ENCODE peak calls at places on chromosomes 12 and 14, in six cellular contexts. F is A549, C is K562, Z is GM12878, J is IMR-90, Y is HepG2. V is an unnamed sample.

GRCh38 chr14:56002876-56003625 is 115.2 kb upstream of the PELI2 start:
- DNase-seq in F (no peak), C (no peak), Z (peak), J (no peak), Y (no peak), V (no peak)

GRCh38 chr12:85708775-85709174 is 127.4 kb downstream of the RASSF9 start:
- DNase-seq in F (no peak), C (no peak), Z (no peak), J (no peak), Y (no peak), V (no peak)

GRCh38 chr12:96698965-96699364 is 208.1 kb upstream of the NEDD1 start:
- DNase-seq in F (peak), C (no peak), Z (no peak), J (no peak), Y (no peak), V (no peak)

GRCh38 chr12:20865873-20866272 is 55.4 kb downstream of the SLCO1B3 start:
- DNase-seq in F (no peak), C (no peak), Z (no peak), J (no peak), Y (no peak), V (no peak)

GRCh38 chr12:79566452-79566851 is 124.3 kb downstream of the PAWR start:
- DNase-seq in F (no peak), C (no peak), Z (no peak), J (peak), Y (peak), V (no peak)

GRCh38 chr14:88170333-88170732 is 152.7 kb downstream of the KCNK10 start:
- DNase-seq in F (no peak), C (no peak), Z (no peak), J (no peak), Y (peak), V (no peak)

GRCh38 chr12:87618199-87618598 is 411.0 kb downstream of the C12orf50 start:
- DNase-seq in F (no peak), C (no peak), Z (no peak), J (no peak), Y (no peak), V (no peak)

GRCh38 chr12:44654641-44655625 is 221.2 kb downstream of the NELL2 start:
- DNase-seq in F (no peak), C (no peak), Z (no peak), J (no peak), Y (no peak), V (no peak)

GRCh38 chr14:58362798-58363412 is 32.8 kb upstream of the TOMM20L start:
- DNase-seq in F (peak), C (peak), Z (no peak), J (peak), Y (peak), V (peak)

GRCh38 chr12:40693503-40693863 is 1.2 kb downstream of the CNTN1 start:
- DNase-seq in F (peak), C (no peak), Z (no peak), J (no peak), Y (no peak), V (peak)

GRCh38 chr12:3520711-3521110 is 29.7 kb downstream of the PRMT8 start:
- DNase-seq in F (no peak), C (no peak), Z (no peak), J (no peak), Y (no peak), V (no peak)

GRCh38 chr14:74739293-74740030 is 23.7 kb upstream of the YLPM1 start:
- DNase-seq in F (peak), C (no peak), Z (no peak), J (peak), Y (no peak), V (no peak)

GRCh38 chr14:106185837-106186233 is 659.5 kb downstream of the TMEM121 start:
- DNase-seq in F (no peak), C (no peak), Z (no peak), J (no peak), Y (no peak), V (no peak)

GRCh38 chr14:60339571-60339970 is 90.5 kb downstream of the PPM1A start:
- DNase-seq in F (no peak), C (no peak), Z (no peak), J (no peak), Y (no peak), V (no peak)

GRCh38 chr14:61965030-61965745 is 203.0 kb downstream of the SNAPC1 start:
- DNase-seq in F (peak), C (no peak), Z (no peak), J (peak), Y (peak), V (no peak)

GRCh38 chr12:24625103-24625502 is 323.8 kb downstream of the BCAT1 start:
- DNase-seq in F (no peak), C (no peak), Z (no peak), J (no peak), Y (no peak), V (no peak)

GRCh38 chr12:45989857-45990467 is 412 bp downstream of the SCAF11 start:
- DNase-seq in F (peak), C (peak), Z (no peak), J (peak), Y (peak), V (peak)

GRCh38 chr14:104114421-104115130 is 23.8 kb upstream of the KIF26A start:
- DNase-seq in F (no peak), C (no peak), Z (no peak), J (no peak), Y (no peak), V (no peak)

GRCh38 chr12:67453181-67453580 is 184.0 kb downstream of the CAND1 start:
- DNase-seq in F (no peak), C (no peak), Z (no peak), J (no peak), Y (no peak), V (no peak)

GRCh38 chr12:26100966-26101744 is 23.7 kb downstream of the BHLHE41 start:
- DNase-seq in F (no peak), C (no peak), Z (no peak), J (no peak), Y (no peak), V (no peak)

GRCh38 chr14:56633544-56633943 is 53.9 kb downstream of the TMEM260 start:
- DNase-seq in F (no peak), C (no peak), Z (no peak), J (peak), Y (no peak), V (no peak)

GRCh38 chr12:41407240-41407799 is 219.2 kb downstream of the PDZRN4 start:
- DNase-seq in F (no peak), C (no peak), Z (no peak), J (no peak), Y (no peak), V (no peak)

GRCh38 chr14:37650356-37651037 is 55.1 kb downstream of the TTC6 start:
- DNase-seq in F (no peak), C (no peak), Z (no peak), J (peak), Y (peak), V (no peak)

GRCh38 chr12:55730447-55730820 is 1.6 kb upstream of the CD63 start:
- DNase-seq in F (no peak), C (no peak), Z (no peak), J (no peak), Y (no peak), V (no peak)

GRCh38 chr14:23322568-23323517 is 1.6 kb downstream of the PABPN1 start:
- DNase-seq in F (no peak), C (no peak), Z (no peak), J (no peak), Y (no peak), V (no peak)

GRCh38 chr14:61631044-61631692 is 64.1 kb upstream of the HIF1A start:
- DNase-seq in F (no peak), C (no peak), Z (no peak), J (no peak), Y (no peak), V (no peak)

GRCh38 chr12:41795910-41796309 is 348.8 kb downstream of the GXYLT1 start:
- DNase-seq in F (peak), C (no peak), Z (no peak), J (no peak), Y (no peak), V (peak)

GRCh38 chr12:645563-646071 is 17.6 kb downstream of the NINJ2 start:
- DNase-seq in F (peak), C (no peak), Z (no peak), J (peak), Y (peak), V (no peak)

GRCh38 chr12:64088431-64089349 is 133.4 kb downstream of the KICS2 start:
- DNase-seq in F (peak), C (no peak), Z (no peak), J (peak), Y (peak), V (peak)

GRCh38 chr14:61608245-61609142 is 86.8 kb upstream of the HIF1A start:
- DNase-seq in F (no peak), C (no peak), Z (no peak), J (peak), Y (peak), V (no peak)

GRCh38 chr14:105856676-105857222 is 330.4 kb downstream of the TMEM121 start:
- DNase-seq in F (no peak), C (no peak), Z (no peak), J (no peak), Y (no peak), V (no peak)

GRCh38 chr12:65612440-65612839 is 211.8 kb upstream of the HMGA2 start:
- DNase-seq in F (no peak), C (no peak), Z (no peak), J (no peak), Y (no peak), V (no peak)

GRCh38 chr14:80988742-80989429 is 33.5 kb downstream of the TSHR start:
- DNase-seq in F (no peak), C (no peak), Z (no peak), J (peak), Y (no peak), V (no peak)

GRCh38 chr12:32561931-32562341 is 117.2 kb upstream of the DNM1L start:
- DNase-seq in F (no peak), C (no peak), Z (no peak), J (no peak), Y (peak), V (no peak)

GRCh38 chr12:111429760-111430417 is 24.2 kb downstream of the SH2B3 start:
- DNase-seq in F (no peak), C (no peak), Z (no peak), J (no peak), Y (no peak), V (no peak)

DNA sequence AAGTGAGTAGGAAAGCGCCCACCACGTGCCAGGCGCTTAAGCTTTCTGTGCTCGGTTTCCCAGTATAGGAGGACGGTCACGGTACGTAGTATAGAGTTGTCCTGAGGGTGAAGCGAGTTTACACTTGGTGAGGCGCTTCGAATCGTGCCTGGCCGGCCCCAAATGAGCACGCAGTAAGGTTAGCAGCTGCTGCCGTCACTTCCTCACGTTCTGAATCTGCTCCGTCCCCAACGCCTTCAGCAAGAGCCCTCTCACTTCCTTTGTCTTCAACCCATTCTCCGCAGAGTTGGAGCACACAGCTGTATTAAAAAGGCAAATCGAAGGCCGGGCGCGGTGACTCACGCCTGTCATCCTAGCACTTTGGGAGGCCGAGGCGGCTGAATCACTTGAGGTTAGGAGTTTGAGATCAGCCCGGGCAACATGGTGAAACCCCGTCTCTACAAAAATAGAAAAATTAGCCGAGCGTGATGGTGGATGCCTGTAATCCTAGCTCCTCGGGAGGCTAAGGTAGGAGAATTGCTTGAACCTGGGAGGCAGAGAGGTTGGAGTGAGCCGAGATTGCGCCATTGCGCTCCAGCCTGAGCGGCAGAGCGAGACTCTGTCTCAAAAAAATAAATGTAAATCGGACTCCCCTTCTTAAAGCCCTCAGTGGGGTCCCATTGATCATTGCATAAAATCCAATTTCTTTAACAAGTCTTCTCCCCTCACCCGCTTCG is 725 bp downstream of the TDP1 start:
- DNase-seq in F (peak), C (no peak), Z (peak), J (peak), Y (peak), V (peak)
- TF ChIP-seq BHLHE40 in F (no peak), C (no peak), Z (peak), J (peak), Y (no peak), V (no peak)

GRCh38 chr12:11561416-11561815 is 88.1 kb upstream of the ETV6 start:
- DNase-seq in F (no peak), C (no peak), Z (no peak), J (no peak), Y (no peak), V (no peak)
- TF ChIP-seq BHLHE40 in F (no peak), C (no peak), Z (no peak), J (no peak), Y (no peak), V (no peak)

GRCh38 chr12:57846577-57847319 is at the start of gene CTDSP2:
- DNase-seq in F (peak), C (peak), Z (peak), J (peak), Y (peak), V (peak)

GRCh38 chr12:57845478-57846284 is 848 bp downstream of the CTDSP2 start:
- DNase-seq in F (peak), C (peak), Z (no peak), J (no peak), Y (peak), V (peak)

GRCh38 chr12:57846285-57846576 is 298 bp downstream of the CTDSP2 start:
- DNase-seq in F (no peak), C (no peak), Z (no peak), J (no peak), Y (no peak), V (no peak)

GRCh38 chr12:57842342-57843294 is 3.9 kb downstream of the CTDSP2 start:
- DNase-seq in F (no peak), C (no peak), Z (no peak), J (peak), Y (no peak), V (peak)

DNA sequence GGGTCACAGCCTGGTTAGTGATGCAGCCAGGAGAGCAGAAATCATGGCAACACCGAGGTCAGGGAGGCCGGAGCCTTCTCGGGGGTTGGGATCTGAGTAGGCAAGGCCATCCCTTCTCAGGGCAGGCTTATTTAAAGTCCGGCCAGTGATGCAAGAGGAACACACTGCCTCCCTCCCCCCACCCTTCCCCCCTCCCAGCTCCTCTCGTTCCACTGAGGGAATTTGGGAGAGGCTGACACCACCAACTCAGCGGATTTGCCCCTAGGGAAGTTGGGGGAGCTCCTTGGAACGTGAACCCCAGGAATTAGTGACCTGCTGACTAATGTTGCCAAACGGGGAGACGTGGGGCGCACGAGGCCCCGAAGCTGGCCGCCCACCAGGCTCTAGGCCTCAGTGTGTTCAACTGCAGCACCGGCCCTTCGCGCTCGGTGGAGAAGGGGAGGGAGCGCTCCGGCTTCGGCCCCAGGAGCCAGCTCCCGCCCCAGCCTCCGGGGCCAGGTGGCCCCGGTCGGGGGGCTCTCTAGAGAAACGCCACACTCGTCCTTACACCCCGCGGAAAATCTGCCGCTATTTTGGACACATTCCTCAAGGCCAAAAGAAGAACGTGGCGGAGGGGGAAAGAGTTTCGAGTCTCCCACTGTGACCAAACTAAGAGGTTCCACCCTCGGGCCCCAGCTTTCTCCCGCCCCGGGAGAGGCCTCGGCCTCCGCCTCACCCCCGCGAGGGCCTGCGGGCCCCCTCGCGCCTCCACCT is 1.6 kb downstream of the CTDSP2 start:
- DNase-seq in F (peak), C (peak), Z (no peak), J (peak), Y (peak), V (no peak)
- TF ChIP-seq BHLHE40 in F (no peak), C (no peak), Z (no peak), J (no peak), Y (no peak), V (no peak)

DNA sequence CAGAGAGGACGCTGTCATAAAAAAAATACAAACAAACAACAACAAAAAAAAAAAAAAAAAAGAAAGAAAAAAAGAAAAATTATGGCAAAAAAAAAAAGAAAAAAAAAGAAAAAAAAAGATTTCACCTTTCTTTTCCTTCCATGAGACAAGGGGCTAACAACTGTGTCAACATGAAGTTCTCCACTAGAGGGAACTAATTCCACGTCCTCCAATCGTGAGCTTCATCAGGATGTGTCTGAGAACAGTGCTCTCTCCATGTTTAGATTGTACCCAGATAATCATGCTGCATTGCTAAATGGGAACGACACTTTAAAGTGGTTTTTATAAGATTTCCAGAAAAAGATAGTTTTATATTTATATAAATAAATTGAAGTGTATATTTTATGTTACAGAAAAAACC is 96.2 kb upstream of the PTPRB start:
- DNase-seq in F (peak), C (peak), Z (peak), J (peak), Y (peak), V (peak)
- TF ChIP-seq BHLHE40 in F (no peak), C (no peak), Z (no peak), J (no peak), Y (no peak), V (no peak)

GRCh38 chr12:14613718-14614117 is 46.0 kb upstream of the PLBD1 start:
- DNase-seq in F (no peak), C (no peak), Z (peak), J (no peak), Y (no peak), V (no peak)

GRCh38 chr12:14614704-14615121 is 47.0 kb upstream of the PLBD1 start:
- DNase-seq in F (no peak), C (no peak), Z (peak), J (no peak), Y (no peak), V (no peak)

GRCh38 chr12:14621821-14622220 is 54.1 kb upstream of the PLBD1 start:
- DNase-seq in F (no peak), C (no peak), Z (peak), J (no peak), Y (no peak), V (no peak)

GRCh38 chr12:14619731-14620501 is 52.2 kb upstream of the PLBD1 start:
- DNase-seq in F (no peak), C (no peak), Z (no peak), J (no peak), Y (no peak), V (no peak)

DNA sequence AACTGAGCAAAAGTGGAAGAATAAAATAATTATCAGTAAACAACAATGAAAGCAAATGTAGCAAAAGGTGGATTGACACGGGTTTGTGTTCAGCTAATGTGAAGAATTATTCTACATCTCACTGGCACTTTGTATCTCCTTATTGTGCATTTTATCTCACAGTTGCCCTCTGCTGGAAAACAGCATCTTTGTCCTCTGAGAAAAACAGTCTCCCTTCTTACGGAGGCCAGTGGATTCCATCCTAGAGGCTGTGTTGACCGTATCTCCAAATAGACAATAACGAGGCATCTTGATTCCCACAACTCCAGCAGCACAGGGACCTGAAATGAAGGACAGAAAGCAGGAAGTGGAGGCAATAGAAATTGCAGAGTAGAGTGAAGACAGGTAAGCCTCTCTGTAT is 51.3 kb upstream of the PLBD1 start:
- DNase-seq in F (peak), C (no peak), Z (no peak), J (peak), Y (no peak), V (peak)
- TF ChIP-seq BHLHE40 in F (no peak), C (no peak), Z (no peak), J (no peak), Y (no peak), V (no peak)

DNA sequence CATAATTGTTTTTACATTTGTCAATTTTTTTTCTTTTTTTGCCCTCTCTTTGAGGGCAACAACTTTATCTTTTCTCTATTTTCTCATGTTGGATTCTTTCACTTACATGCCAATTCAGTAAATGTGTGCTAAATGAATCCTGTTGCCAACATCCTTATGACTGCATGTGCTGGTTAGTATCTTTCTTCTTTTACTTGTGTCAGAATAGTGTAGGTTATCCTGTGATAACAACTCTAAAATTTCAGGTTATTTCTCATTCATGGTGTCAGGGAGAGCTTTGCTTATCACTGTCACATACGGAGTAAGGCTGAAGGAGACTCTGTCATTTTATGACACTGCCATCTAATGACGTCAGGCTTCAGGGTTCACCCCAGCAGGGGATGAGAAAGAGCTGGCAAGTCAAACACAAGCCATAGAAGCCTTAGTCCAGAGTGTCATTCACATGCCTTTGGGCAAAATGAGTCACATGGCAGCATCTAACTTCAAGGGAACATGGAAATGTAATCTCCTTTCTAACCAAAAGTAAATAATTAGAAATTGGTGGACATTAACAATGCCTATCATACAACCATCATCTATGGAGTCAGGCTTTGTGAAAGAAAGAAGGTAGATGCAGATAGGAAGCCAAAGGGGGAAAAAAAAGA is 242.5 kb upstream of the ATP2B1 start:
- DNase-seq in F (peak), C (no peak), Z (no peak), J (peak), Y (no peak), V (peak)
- TF ChIP-seq BHLHE40 in F (no peak), C (no peak), Z (no peak), J (peak), Y (no peak), V (no peak)

V was measured in HEK293T.